ENCODE peak calls at places on chromosome 6, in six cellular contexts. H is uterus, X is endothelial cell of umbilical vein, K is prostate gland, A is A549, W is suprapubic skin. U is an unnamed sample.

GRCh38 chr6:36345681-36346417 is 9.2 kb upstream of the BNIP5 start:
- DNase-seq in H (no peak), X (no peak), K (no peak), A (no peak), W (no peak), U (peak)

GRCh38 chr6:37083243-37084138 is 78.0 kb downstream of the FGD2 start:
- DNase-seq in H (peak), X (peak), K (peak), A (no peak), W (peak), U (peak)

GRCh38 chr6:132133734-132134490 is 182.7 kb upstream of the CCN2 start:
- DNase-seq in H (peak), X (peak), K (no peak), A (no peak), W (no peak), U (no peak)

GRCh38 chr6:120147218-120147871 is 797.8 kb upstream of the MAN1A1 start:
- DNase-seq in H (no peak), X (no peak), K (no peak), A (no peak), W (no peak), U (no peak)

GRCh38 chr6:37643851-37644672 is 53.6 kb downstream of the MDGA1 start:
- DNase-seq in H (no peak), X (no peak), K (no peak), A (no peak), W (no peak), U (no peak)

GRCh38 chr6:1698527-1698926 is 88.8 kb downstream of the FOXC1 start:
- DNase-seq in H (no peak), X (no peak), K (no peak), A (no peak), W (no peak), U (no peak)

GRCh38 chr6:11632231-11632630 is 94.7 kb downstream of the TMEM170B start:
- DNase-seq in H (no peak), X (no peak), K (no peak), A (peak), W (no peak), U (no peak)

GRCh38 chr6:156844089-156844488 is 66.9 kb downstream of the ARID1B start:
- DNase-seq in H (no peak), X (no peak), K (no peak), A (no peak), W (no peak), U (no peak)

GRCh38 chr6:37182736-37183590 is 13.0 kb downstream of the PIM1 start:
- DNase-seq in H (no peak), X (no peak), K (no peak), A (no peak), W (no peak), U (no peak)

GRCh38 chr6:142845624-142846458 is 99.1 kb downstream of the HIVEP2 start:
- DNase-seq in H (peak), X (peak), K (peak), A (no peak), W (peak), U (peak)

GRCh38 chr6:31651602-31652191 is 764 bp downstream of the BAG6 start:
- DNase-seq in H (no peak), X (peak), K (peak), A (peak), W (no peak), U (peak)

GRCh38 chr6:138004423-138005287 is 102.6 kb downstream of the PERP start:
- DNase-seq in H (no peak), X (peak), K (no peak), A (peak), W (no peak), U (no peak)

GRCh38 chr6:27728442-27728841 is 183.8 kb downstream of the OR2B2 start:
- DNase-seq in H (no peak), X (no peak), K (no peak), A (no peak), W (no peak), U (no peak)

GRCh38 chr6:28606424-28607391 is 81.0 kb downstream of the GPX5 start:
- DNase-seq in H (no peak), X (peak), K (no peak), A (peak), W (no peak), U (no peak)

GRCh38 chr6:119351005-119351394 is 1.4 kb upstream of the MAN1A1 start:
- DNase-seq in H (no peak), X (peak), K (no peak), A (no peak), W (no peak), U (no peak)

GRCh38 chr6:129818251-129818650 is 42.9 kb downstream of the TMEM244 start:
- DNase-seq in H (no peak), X (no peak), K (no peak), A (no peak), W (no peak), U (no peak)

GRCh38 chr6:113291751-113292445 is 565.2 kb upstream of the MARCKS start:
- DNase-seq in H (no peak), X (no peak), K (no peak), A (no peak), W (no peak), U (no peak)

GRCh38 chr6:169668203-169668847 is 33.5 kb downstream of the WDR27 start:
- DNase-seq in H (no peak), X (no peak), K (no peak), A (no peak), W (no peak), U (no peak)

GRCh38 chr6:34530753-34531365 is 25.3 kb downstream of the SPDEF start:
- DNase-seq in H (no peak), X (no peak), K (no peak), A (no peak), W (no peak), U (no peak)

GRCh38 chr6:85452441-85452881 is 2.6 kb downstream of the NT5E start:
- DNase-seq in H (no peak), X (peak), K (no peak), A (no peak), W (no peak), U (no peak)

GRCh38 chr6:36120539-36120938 is 9.8 kb upstream of the MAPK13 start:
- DNase-seq in H (no peak), X (no peak), K (peak), A (no peak), W (peak), U (no peak)

GRCh38 chr6:127900935-127901334 is at the start of gene THEMIS:
- DNase-seq in H (no peak), X (no peak), K (no peak), A (no peak), W (no peak), U (no peak)

GRCh38 chr6:149905911-149906371 is 8.0 kb upstream of the RAET1E start:
- DNase-seq in H (no peak), X (no peak), K (no peak), A (no peak), W (peak), U (no peak)

GRCh38 chr6:150255840-150256239 is 113.0 kb upstream of the IYD start:
- DNase-seq in H (no peak), X (no peak), K (no peak), A (no peak), W (no peak), U (no peak)

GRCh38 chr6:111989743-111990142 is 64.2 kb upstream of the CCN6 start:
- DNase-seq in H (no peak), X (no peak), K (no peak), A (no peak), W (no peak), U (no peak)

GRCh38 chr6:158231551-158232444 is 63.6 kb downstream of the GTF2H5 start:
- DNase-seq in H (peak), X (peak), K (peak), A (peak), W (peak), U (peak)

GRCh38 chr6:108835218-108835850 is 12.9 kb upstream of the ARMC2 start:
- DNase-seq in H (peak), X (peak), K (peak), A (peak), W (peak), U (peak)

GRCh38 chr6:109767961-109768360 is 76.9 kb downstream of the FIG4 start:
- DNase-seq in H (no peak), X (no peak), K (no peak), A (no peak), W (no peak), U (no peak)

GRCh38 chr6:80454661-80455365 is 348.3 kb downstream of the BCKDHB start:
- DNase-seq in H (no peak), X (peak), K (no peak), A (no peak), W (no peak), U (no peak)

GRCh38 chr6:113645576-113645970 is 211.6 kb upstream of the MARCKS start:
- DNase-seq in H (no peak), X (no peak), K (peak), A (no peak), W (no peak), U (no peak)

DNA sequence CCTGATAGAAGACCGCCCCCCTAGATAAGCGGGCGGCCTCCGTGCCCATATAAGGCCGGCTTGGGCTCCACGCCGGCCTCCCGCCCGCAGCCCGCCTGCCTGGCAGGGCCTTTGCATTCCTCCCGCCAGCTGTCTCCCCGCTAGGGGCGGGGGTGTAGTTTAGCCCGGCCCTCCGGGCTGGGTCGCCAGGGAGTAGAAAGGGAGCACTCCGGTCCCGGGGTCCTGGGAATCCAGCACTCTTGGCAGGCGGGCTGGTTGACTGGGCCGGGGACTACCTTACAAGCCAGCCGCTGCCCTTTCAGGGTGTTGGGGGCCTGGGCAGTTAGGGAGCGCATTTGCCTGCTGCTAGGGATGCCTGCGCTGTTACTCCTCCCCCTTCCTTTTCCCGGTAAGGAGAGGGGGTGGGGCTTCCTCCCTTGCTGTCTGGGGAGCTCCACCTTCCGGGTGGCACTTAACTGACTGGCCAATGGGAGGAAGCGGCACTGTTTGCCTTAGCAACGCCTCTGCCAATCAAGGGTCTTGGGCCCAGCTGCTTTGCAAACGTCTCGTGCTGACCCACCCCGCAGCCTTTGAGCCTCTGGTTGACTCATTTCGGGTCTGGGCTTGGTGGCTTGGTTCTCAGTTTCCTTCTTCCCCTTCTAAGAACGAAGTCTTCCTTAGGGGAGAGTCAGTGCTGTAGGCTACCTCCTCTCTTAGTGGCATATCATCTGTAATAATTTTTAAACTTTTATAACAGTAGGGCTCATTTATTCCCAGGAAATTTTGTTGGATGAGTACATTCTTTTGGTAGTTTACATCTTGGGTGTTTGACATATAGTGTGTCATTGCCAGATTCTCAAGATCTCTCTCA is 3.4 kb downstream of the SRF start:
- DNase-seq in H (peak), X (peak), K (peak), A (peak), W (peak), U (peak)
- TF ChIP-seq POLR2A in H (peak), X (peak), K (peak), A (no peak), W (no peak), U (peak)

DNA sequence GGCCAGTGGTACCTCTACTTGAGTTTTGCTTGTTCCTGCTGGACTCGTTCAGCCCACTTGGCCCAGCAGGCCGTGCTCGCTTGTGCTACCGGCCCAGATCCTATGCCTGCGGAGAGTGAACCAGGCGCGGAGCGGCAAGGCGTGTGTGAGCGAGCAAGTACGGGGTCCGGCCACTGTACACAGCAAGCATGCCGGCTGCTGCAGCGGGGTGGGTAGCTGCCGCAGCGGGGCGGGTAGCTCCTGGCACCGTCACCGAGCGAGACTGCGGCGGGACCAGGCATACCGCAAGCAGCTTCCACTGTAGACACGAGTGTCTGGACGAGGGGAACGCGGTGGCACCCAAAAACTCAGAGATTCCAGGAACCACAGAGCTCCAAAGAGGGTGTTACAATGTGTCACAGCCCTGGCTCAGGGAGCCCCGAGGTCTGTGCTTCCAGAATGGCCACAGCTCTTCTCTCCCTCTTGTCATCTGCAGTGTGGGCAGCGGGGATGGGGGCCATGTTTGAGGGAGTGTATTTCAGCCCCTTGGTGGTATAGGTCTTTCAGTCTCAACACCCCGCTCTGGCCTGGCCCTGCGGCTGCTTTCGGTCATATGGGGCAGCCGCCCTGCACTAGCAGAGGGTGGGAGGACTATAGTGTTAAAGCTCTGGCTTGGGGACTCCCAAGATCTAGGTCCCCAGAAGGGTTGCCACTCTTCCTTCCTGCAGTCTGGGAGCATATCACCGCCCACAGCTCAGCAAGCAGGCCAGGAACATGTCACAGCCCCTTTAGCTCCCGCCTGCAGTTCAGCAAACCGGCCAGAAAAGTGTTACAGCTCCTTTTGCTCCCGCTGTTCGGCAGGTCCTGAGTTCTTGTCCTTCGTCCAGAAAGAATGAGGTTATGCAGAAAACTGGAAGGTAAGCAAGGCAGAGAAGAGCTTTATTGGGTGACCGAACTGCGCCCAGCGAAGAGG is 6.1 kb upstream of the RWDD1 start:
- DNase-seq in H (no peak), X (peak), K (no peak), A (no peak), W (peak), U (no peak)
- H3K4me3 ChIP-seq in H (no peak), X (no peak), K (peak), A (no peak), W (peak), U (no peak)

GRCh38 chr6:2725364-2725988 is 25.2 kb downstream of the MYLK4 start:
- DNase-seq in H (no peak), X (no peak), K (no peak), A (no peak), W (no peak), U (no peak)
- H3K27ac ChIP-seq in H (no peak), X (peak), K (no peak), A (no peak), W (no peak), U (no peak)

GRCh38 chr6:104859225-104860146 is at the start of gene HACE1:
- DNase-seq in H (peak), X (peak), K (peak), A (peak), W (peak), U (peak)
- TF ChIP-seq POLR2A in H (peak), X (peak), K (peak), A (peak), W (no peak), U (peak)

GRCh38 chr6:10419749-10420545 is 5.1 kb upstream of the TFAP2A start:
- DNase-seq in H (no peak), X (no peak), K (no peak), A (no peak), W (peak), U (no peak)

GRCh38 chr6:10421508-10422281 is 6.8 kb upstream of the TFAP2A start:
- DNase-seq in H (no peak), X (no peak), K (no peak), A (no peak), W (no peak), U (no peak)

GRCh38 chr6:10422282-10423034 is 7.6 kb upstream of the TFAP2A start:
- DNase-seq in H (no peak), X (no peak), K (no peak), A (no peak), W (peak), U (no peak)

GRCh38 chr6:10418862-10419748 is 4.2 kb upstream of the TFAP2A start:
- DNase-seq in H (no peak), X (no peak), K (peak), A (no peak), W (peak), U (no peak)

DNA sequence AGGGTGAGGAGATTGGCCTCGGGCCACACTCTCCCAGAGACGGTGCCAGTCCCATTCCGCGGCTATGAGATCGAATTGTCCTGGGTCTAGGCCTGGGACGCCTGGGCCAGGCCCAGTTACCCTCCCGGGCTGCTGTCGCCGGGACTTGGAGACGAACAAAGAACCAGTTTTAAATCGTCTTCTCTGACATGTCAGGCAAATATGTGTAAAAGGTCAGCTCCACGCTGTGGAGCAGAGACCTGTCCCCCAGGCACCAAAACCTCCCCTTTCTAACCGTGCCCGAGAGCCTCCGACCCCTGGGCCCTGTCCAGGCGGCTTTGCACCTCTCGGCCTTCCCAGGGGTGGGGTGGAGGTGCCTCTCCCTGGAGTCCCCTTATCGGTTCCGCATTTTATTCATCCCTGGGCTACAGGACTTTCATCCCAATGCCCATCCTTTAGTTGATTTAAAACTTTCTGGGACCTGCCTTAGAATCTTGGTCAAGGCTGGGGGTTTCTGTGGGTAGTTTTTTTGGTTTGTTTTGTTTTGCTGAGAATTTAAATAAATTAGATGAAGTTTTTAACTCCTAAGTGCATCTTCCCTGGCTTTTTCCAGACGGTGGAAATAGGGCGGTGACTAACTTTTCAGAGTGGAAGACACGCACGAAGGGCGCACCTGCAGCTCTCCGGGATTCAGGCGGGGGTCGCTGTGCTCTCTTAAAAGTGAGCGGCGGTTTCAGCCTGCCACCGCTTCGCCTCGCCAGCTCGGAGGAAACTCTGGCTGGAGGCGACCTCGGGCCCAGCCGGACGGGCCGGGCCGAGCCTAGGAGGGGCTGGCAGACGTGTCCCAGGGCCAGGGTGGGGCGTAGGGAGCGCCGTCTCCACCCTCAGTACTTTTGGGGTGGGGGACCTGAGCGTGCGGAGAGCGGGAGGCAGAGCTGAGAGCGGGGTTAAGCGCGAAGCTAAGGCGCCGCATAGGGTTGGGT is 6.0 kb upstream of the TFAP2A start:
- DNase-seq in H (no peak), X (no peak), K (no peak), A (no peak), W (no peak), U (no peak)
- H3K4me3 ChIP-seq in H (no peak), X (no peak), K (no peak), A (no peak), W (peak), U (no peak)

GRCh38 chr6:15791401-15792137 is 128.7 kb upstream of the DTNBP1 start:
- DNase-seq in H (no peak), X (peak), K (no peak), A (no peak), W (no peak), U (no peak)

GRCh38 chr6:15792842-15793241 is 130.0 kb upstream of the DTNBP1 start:
- DNase-seq in H (no peak), X (no peak), K (no peak), A (no peak), W (no peak), U (no peak)

GRCh38 chr6:15793826-15794225 is 131.0 kb upstream of the DTNBP1 start:
- DNase-seq in H (no peak), X (no peak), K (no peak), A (no peak), W (no peak), U (no peak)

GRCh38 chr6:15796130-15796766 is 133.4 kb upstream of the DTNBP1 start:
- DNase-seq in H (no peak), X (no peak), K (no peak), A (no peak), W (no peak), U (no peak)

GRCh38 chr6:15793288-15793687 is 130.5 kb upstream of the DTNBP1 start:
- DNase-seq in H (no peak), X (no peak), K (no peak), A (no peak), W (no peak), U (no peak)
- H3K27ac ChIP-seq in H (no peak), X (no peak), K (no peak), A (no peak), W (no peak), U (no peak)

GRCh38 chr6:20744911-20745557 is 210.8 kb downstream of the CDKAL1 start:
- DNase-seq in H (no peak), X (no peak), K (no peak), A (no peak), W (no peak), U (no peak)
- TF ChIP-seq POLR2A in H (no peak), X (no peak), K (no peak), A (no peak), W (no peak), U (no peak)